ENCODE peak calls at places on chromosomes 6 and 20, in five cellular contexts. One of them, this sample, is unnamed.

GRCh38 chr20:40965671-40966070 is 63.0 kb upstream of the TOP1 start:
- DNase-seq in WERI-Rb-1: no peak
- DNase-seq in NCI-H2171 treated with DMSO at 0.1 percent for 48 hours: no peak
- DNase-seq in HTR-8/SVneo: no peak
- DNase-seq in endothelial cell: no peak
- DNase-seq in this sample: no peak

GRCh38 chr20:54292186-54292585 is 84.3 kb downstream of the PFDN4 start:
- DNase-seq in HTR-8/SVneo: no peak
- DNase-seq in WERI-Rb-1: no peak
- DNase-seq in NCI-H2171 treated with DMSO at 0.1 percent for 48 hours: no peak
- DNase-seq in endothelial cell: no peak
- DNase-seq in this sample: no peak

GRCh38 chr6:22631101-22631500 is 61.7 kb downstream of the HDGFL1 start:
- DNase-seq in endothelial cell: no peak
- DNase-seq in NCI-H2171 treated with DMSO at 0.1 percent for 48 hours: no peak
- DNase-seq in WERI-Rb-1: no peak
- DNase-seq in HTR-8/SVneo: no peak
- DNase-seq in this sample: no peak

GRCh38 chr20:1402149-1402548 is 9.3 kb upstream of the FKBP1A start:
- DNase-seq in WERI-Rb-1: no peak
- DNase-seq in HTR-8/SVneo: no peak
- DNase-seq in NCI-H2171 treated with DMSO at 0.1 percent for 48 hours: no peak
- DNase-seq in endothelial cell: no peak
- DNase-seq in this sample: no peak

GRCh38 chr6:101393291-101394251 is at the start of gene GRIK2:
- DNase-seq in NCI-H2171 treated with DMSO at 0.1 percent for 48 hours: peak; percentile 74
- DNase-seq in WERI-Rb-1: peak; percentile 82
- DNase-seq in HTR-8/SVneo: peak; percentile 29
- DNase-seq in endothelial cell: peak; percentile 71
- DNase-seq in this sample: peak; percentile 57

GRCh38 chr6:84768442-84769174 is 4.2 kb upstream of the TBX18 start:
- DNase-seq in endothelial cell: peak; percentile 46
- DNase-seq in NCI-H2171 treated with DMSO at 0.1 percent for 48 hours: no peak
- DNase-seq in HTR-8/SVneo: no peak
- DNase-seq in WERI-Rb-1: peak; percentile 33
- DNase-seq in this sample: no peak

GRCh38 chr6:82040405-82041221 is 206.9 kb downstream of the IBTK start:
- DNase-seq in HTR-8/SVneo: peak; percentile 13
- DNase-seq in endothelial cell: peak; percentile 57
- DNase-seq in NCI-H2171 treated with DMSO at 0.1 percent for 48 hours: peak; percentile 54
- DNase-seq in WERI-Rb-1: peak; percentile 44
- DNase-seq in this sample: peak; percentile 16

GRCh38 chr6:81938014-81938761 is 185.7 kb upstream of the TENT5A start:
- DNase-seq in endothelial cell: no peak
- DNase-seq in HTR-8/SVneo: peak; percentile 20
- DNase-seq in WERI-Rb-1: no peak
- DNase-seq in NCI-H2171 treated with DMSO at 0.1 percent for 48 hours: no peak
- DNase-seq in this sample: peak; percentile 8

GRCh38 chr6:17968876-17969275 is 18.6 kb downstream of the KIF13A start:
- DNase-seq in endothelial cell: no peak
- DNase-seq in HTR-8/SVneo: no peak
- DNase-seq in WERI-Rb-1: no peak
- DNase-seq in NCI-H2171 treated with DMSO at 0.1 percent for 48 hours: no peak
- DNase-seq in this sample: no peak

GRCh38 chr20:35319206-35320197 is 27.3 kb upstream of the FAM83C start:
- DNase-seq in NCI-H2171 treated with DMSO at 0.1 percent for 48 hours: peak; percentile 46
- DNase-seq in HTR-8/SVneo: peak; percentile 66
- DNase-seq in endothelial cell: no peak
- DNase-seq in WERI-Rb-1: no peak
- DNase-seq in this sample: peak; percentile 55

GRCh38 chr6:54588176-54588575 is 258.4 kb upstream of the FAM83B start:
- DNase-seq in HTR-8/SVneo: no peak
- DNase-seq in endothelial cell: no peak
- DNase-seq in WERI-Rb-1: no peak
- DNase-seq in NCI-H2171 treated with DMSO at 0.1 percent for 48 hours: no peak
- DNase-seq in this sample: no peak

GRCh38 chr6:53484409-53485280 is 60.3 kb downstream of the GCLC start:
- DNase-seq in endothelial cell: peak; percentile 60
- DNase-seq in NCI-H2171 treated with DMSO at 0.1 percent for 48 hours: peak; percentile 63
- DNase-seq in HTR-8/SVneo: peak; percentile 32
- DNase-seq in WERI-Rb-1: peak; percentile 69
- DNase-seq in this sample: no peak

GRCh38 chr6:13923527-13924145 is 1.1 kb upstream of the RNF182 start:
- DNase-seq in HTR-8/SVneo: peak; percentile 39
- DNase-seq in WERI-Rb-1: no peak
- DNase-seq in NCI-H2171 treated with DMSO at 0.1 percent for 48 hours: no peak
- DNase-seq in endothelial cell: no peak
- DNase-seq in this sample: peak; percentile 40

GRCh38 chr6:88380083-88380482 is 213.9 kb upstream of the CNR1 start:
- DNase-seq in NCI-H2171 treated with DMSO at 0.1 percent for 48 hours: no peak
- DNase-seq in HTR-8/SVneo: peak; percentile 49
- DNase-seq in endothelial cell: no peak
- DNase-seq in WERI-Rb-1: no peak
- DNase-seq in this sample: peak; percentile 3

GRCh38 chr6:97626586-97627441 is 343.8 kb upstream of the MMS22L start:
- DNase-seq in HTR-8/SVneo: no peak
- DNase-seq in NCI-H2171 treated with DMSO at 0.1 percent for 48 hours: peak; percentile 73
- DNase-seq in endothelial cell: no peak
- DNase-seq in WERI-Rb-1: peak; percentile 33
- DNase-seq in this sample: peak; percentile 8

GRCh38 chr6:149405823-149406765 is 6.0 kb downstream of the SUMO4 start:
- DNase-seq in NCI-H2171 treated with DMSO at 0.1 percent for 48 hours: no peak
- DNase-seq in HTR-8/SVneo: no peak
- DNase-seq in WERI-Rb-1: no peak
- DNase-seq in endothelial cell: no peak
- DNase-seq in this sample: no peak

GRCh38 chr20:18727032-18727508 is 86.5 kb upstream of the SCP2D1 start:
- DNase-seq in endothelial cell: no peak
- DNase-seq in HTR-8/SVneo: no peak
- DNase-seq in WERI-Rb-1: no peak
- DNase-seq in NCI-H2171 treated with DMSO at 0.1 percent for 48 hours: peak; percentile 94
- DNase-seq in this sample: no peak

GRCh38 chr6:4344317-4344899 is 209.0 kb upstream of the ECI2 start:
- DNase-seq in NCI-H2171 treated with DMSO at 0.1 percent for 48 hours: no peak
- DNase-seq in WERI-Rb-1: no peak
- DNase-seq in endothelial cell: no peak
- DNase-seq in HTR-8/SVneo: no peak
- DNase-seq in this sample: no peak

GRCh38 chr6:126661646-126662045 is 321.7 kb downstream of the CENPW start:
- DNase-seq in HTR-8/SVneo: no peak
- DNase-seq in WERI-Rb-1: no peak
- DNase-seq in endothelial cell: no peak
- DNase-seq in NCI-H2171 treated with DMSO at 0.1 percent for 48 hours: no peak
- DNase-seq in this sample: peak; percentile 29

GRCh38 chr6:14804444-14805210 is 441.2 kb upstream of the JARID2 start:
- DNase-seq in HTR-8/SVneo: no peak
- DNase-seq in endothelial cell: no peak
- DNase-seq in NCI-H2171 treated with DMSO at 0.1 percent for 48 hours: no peak
- DNase-seq in WERI-Rb-1: no peak
- DNase-seq in this sample: peak; percentile 83

GRCh38 chr20:56247954-56248782 is at the start of gene MC3R:
- DNase-seq in WERI-Rb-1: peak; percentile 61
- DNase-seq in NCI-H2171 treated with DMSO at 0.1 percent for 48 hours: peak; percentile 33
- DNase-seq in endothelial cell: no peak
- DNase-seq in HTR-8/SVneo: peak; percentile 83
- DNase-seq in this sample: peak; percentile 17

GRCh38 chr20:8656335-8656734 is 412.6 kb upstream of the PLCB4 start:
- DNase-seq in HTR-8/SVneo: no peak
- DNase-seq in endothelial cell: no peak
- DNase-seq in WERI-Rb-1: no peak
- DNase-seq in NCI-H2171 treated with DMSO at 0.1 percent for 48 hours: no peak
- DNase-seq in this sample: no peak

GRCh38 chr6:34982424-34982852 is 93.4 kb downstream of the ANKS1A start:
- DNase-seq in endothelial cell: no peak
- DNase-seq in WERI-Rb-1: peak; percentile 37
- DNase-seq in HTR-8/SVneo: peak; percentile 27
- DNase-seq in NCI-H2171 treated with DMSO at 0.1 percent for 48 hours: no peak
- DNase-seq in this sample: peak; percentile 46

GRCh38 chr20:34538671-34539123 is 19.8 kb upstream of the MAP1LC3A start:
- DNase-seq in WERI-Rb-1: peak; percentile 84
- DNase-seq in HTR-8/SVneo: peak; percentile 60
- DNase-seq in NCI-H2171 treated with DMSO at 0.1 percent for 48 hours: peak; percentile 33
- DNase-seq in endothelial cell: peak; percentile 68
- DNase-seq in this sample: peak; percentile 63

GRCh38 chr6:30883743-30884520 is at the start of gene DDR1:
- DNase-seq in endothelial cell: no peak
- DNase-seq in HTR-8/SVneo: peak; percentile 69
- DNase-seq in NCI-H2171 treated with DMSO at 0.1 percent for 48 hours: peak; percentile 76
- DNase-seq in WERI-Rb-1: peak; percentile 89
- DNase-seq in this sample: peak; percentile 77

GRCh38 chr20:3654326-3655031 is 8.7 kb downstream of the GFRA4 start:
- DNase-seq in WERI-Rb-1: no peak
- DNase-seq in HTR-8/SVneo: no peak
- DNase-seq in NCI-H2171 treated with DMSO at 0.1 percent for 48 hours: peak; percentile 80
- DNase-seq in endothelial cell: no peak
- DNase-seq in this sample: no peak

GRCh38 chr6:87504440-87504839 is 31.7 kb downstream of the SLC35A1 start:
- DNase-seq in endothelial cell: no peak
- DNase-seq in NCI-H2171 treated with DMSO at 0.1 percent for 48 hours: no peak
- DNase-seq in HTR-8/SVneo: no peak
- DNase-seq in WERI-Rb-1: no peak
- DNase-seq in this sample: no peak